ENCODE peak calls at places on chromosomes 7 and 10, in four cellular contexts. N is left colon; Y is activated naive CD4-positive, alpha-beta T cell; I is T-cell. J is an unnamed sample.

GRCh38 chr10:68406111-68406814 is 814 bp downstream of the RUFY2 start:
- DNase-seq in Y (no peak), I (no peak), N (peak), J (no peak)

GRCh38 chr7:150325110-150325611 is 1.8 kb upstream of the ACTR3C start:
- DNase-seq in I (no peak), Y (no peak), N (peak), J (no peak)

GRCh38 chr7:43700059-43700501 is 29.2 kb downstream of the COA1 start:
- DNase-seq in Y (no peak), N (no peak), I (no peak), J (no peak)

GRCh38 chr7:143437568-143437967 is 5.7 kb upstream of the TAS2R60 start:
- DNase-seq in N (peak), Y (no peak), I (no peak), J (no peak)

GRCh38 chr10:30855131-30855530 is 176.5 kb downstream of the ZNF438 start:
- DNase-seq in N (no peak), Y (no peak), I (no peak), J (no peak)

GRCh38 chr10:72087969-72088878 is at the start of gene SPOCK2:
- DNase-seq in N (peak), I (peak), Y (peak), J (no peak)

GRCh38 chr10:8402469-8403074 is 348.1 kb downstream of the GATA3 start:
- DNase-seq in N (no peak), Y (no peak), I (peak), J (no peak)

GRCh38 chr7:146492017-146492416 is 375.4 kb downstream of the CNTNAP2 start:
- DNase-seq in N (no peak), Y (no peak), I (no peak), J (no peak)

GRCh38 chr7:2116086-2116810 is 116.5 kb downstream of the MAD1L1 start:
- DNase-seq in Y (no peak), N (no peak), I (no peak), J (no peak)

GRCh38 chr7:110804501-110804900 is 286.4 kb upstream of the LRRN3 start:
- DNase-seq in N (no peak), Y (no peak), I (no peak), J (no peak)

GRCh38 chr7:123285076-123285700 is 85.4 kb upstream of the SLC13A1 start:
- DNase-seq in Y (no peak), N (no peak), I (no peak), J (no peak)

GRCh38 chr7:4144171-4144701 is 537.9 kb upstream of the FOXK1 start:
- DNase-seq in I (no peak), Y (no peak), N (no peak), J (no peak)

GRCh38 chr7:32255036-32255435 is 184.8 kb upstream of the PDE1C start:
- DNase-seq in N (no peak), Y (no peak), I (no peak), J (peak)

GRCh38 chr7:118080947-118081346 is 103.0 kb upstream of the LSM8 start:
- DNase-seq in Y (no peak), N (peak), I (no peak), J (no peak)

GRCh38 chr10:62814901-62815372 is 1.2 kb downstream of the EGR2 start:
- DNase-seq in N (peak), I (no peak), Y (no peak), J (no peak)

GRCh38 chr7:50321678-50322077 is 17.2 kb downstream of the IKZF1 start:
- DNase-seq in I (peak), N (no peak), Y (peak), J (no peak)

GRCh38 chr10:17504547-17505245 is 50.3 kb upstream of the ST8SIA6 start:
- DNase-seq in N (no peak), Y (no peak), I (no peak), J (no peak)

GRCh38 chr7:7696458-7697119 is 21.8 kb downstream of the RPA3 start:
- DNase-seq in Y (no peak), I (no peak), N (no peak), J (no peak)